ENCODE peak calls at places on chromosomes 2 and 18, in four cellular contexts. A is endodermal cell, E is AG04450, H is body of pancreas. V is an unnamed sample. For H3K27me3 and H3K9me3, the result is how much of the 10 kb centered on the place peaks cover.

GRCh38 chr2:106956416-106956815 is 70.4 kb upstream of the ST6GAL2 start:
- DNase-seq in H (no peak), A (no peak), E (no peak), V (no peak)

GRCh38 chr18:8684577-8684976 is 20.8 kb upstream of the MTCL1 start:
- DNase-seq in E (no peak), H (no peak), A (no peak), V (no peak)

GRCh38 chr2:73232471-73233153 is 427 bp downstream of the PRADC1 start:
- DNase-seq in H (peak), A (peak), E (no peak), V (no peak)

GRCh38 chr2:142946941-142947340 is 69.5 kb downstream of the KYNU start:
- DNase-seq in E (no peak), A (no peak), H (no peak), V (no peak)

GRCh38 chr2:199444749-199445148 is 13.0 kb downstream of the SATB2 start:
- DNase-seq in E (no peak), A (no peak), H (no peak), V (no peak)

GRCh38 chr2:29056452-29056851 is 17.9 kb downstream of the PCARE start:
- DNase-seq in H (no peak), A (no peak), E (no peak), V (no peak)

GRCh38 chr2:220585241-220585640 is 957.8 kb downstream of the SLC4A3 start:
- DNase-seq in A (no peak), E (no peak), H (no peak), V (no peak)

GRCh38 chr2:70607121-70607551 is 53.5 kb upstream of the TGFA start:
- DNase-seq in E (no peak), H (no peak), A (no peak), V (no peak)

GRCh38 chr2:73243884-73244570 is 9.9 kb downstream of the CCT7 start:
- DNase-seq in H (no peak), E (no peak), A (peak), V (no peak)

GRCh38 chr18:79781331-79781941 is 16.3 kb upstream of the KCNG2 start:
- DNase-seq in A (peak), H (no peak), E (no peak), V (no peak)

GRCh38 chr2:48471048-48471474 is 58.9 kb upstream of the STON1 start:
- DNase-seq in E (no peak), A (no peak), H (no peak), V (no peak)

GRCh38 chr2:65728477-65729180 is 296.2 kb upstream of the SPRED2 start:
- DNase-seq in E (no peak), H (peak), A (no peak), V (no peak)

GRCh38 chr2:70668432-70668831 is 99.6 kb downstream of the ADD2 start:
- DNase-seq in H (no peak), A (peak), E (no peak), V (no peak)

GRCh38 chr2:63699549-63699839 is 110.7 kb downstream of the MDH1 start:
- DNase-seq in E (no peak), A (no peak), H (no peak), V (no peak)

GRCh38 chr2:69988086-69988635 is 26.7 kb upstream of the ASPRV1 start:
- DNase-seq in E (no peak), H (no peak), A (no peak), V (no peak)

GRCh38 chr2:219022616-219023015 is 18.7 kb downstream of the CFAP65 start:
- DNase-seq in E (no peak), A (no peak), H (no peak), V (no peak)

GRCh38 chr2:160666019-160666676 is 172.5 kb upstream of the RBMS1 start:
- DNase-seq in A (no peak), H (no peak), E (peak), V (no peak)

GRCh38 chr2:68487773-68488355 is 20.5 kb downstream of the APLF start:
- DNase-seq in E (no peak), A (no peak), H (no peak), V (no peak)

GRCh38 chr2:161141033-161141432 is 19.2 kb upstream of the TANK start:
- DNase-seq in E (no peak), A (no peak), H (no peak), V (no peak)

GRCh38 chr2:67277450-67277849 is 119.7 kb upstream of the ETAA1 start:
- DNase-seq in A (peak), H (peak), E (no peak), V (no peak)

GRCh38 chr2:187091664-187092063 is 242.7 kb upstream of the ZSWIM2 start:
- DNase-seq in E (no peak), H (no peak), A (no peak), V (no peak)

GRCh38 chr18:4125246-4125938 is 329.7 kb downstream of the DLGAP1 start:
- DNase-seq in E (no peak), A (peak), H (no peak), V (peak)

GRCh38 chr2:43751476-43751875 is 22.4 kb upstream of the DYNC2LI1 start:
- DNase-seq in E (no peak), H (no peak), A (no peak), V (no peak)

GRCh38 chr2:231800493-231801091 is 14.3 kb downstream of the COPS7B start:
- DNase-seq in E (no peak), H (peak), A (peak), V (peak)

GRCh38 chr18:56257215-56257614 is 381.2 kb downstream of the TXNL1 start:
- DNase-seq in H (no peak), A (no peak), E (peak), V (no peak)

GRCh38 chr2:182672471-182673165 is 43.4 kb upstream of the DNAJC10 start:
- DNase-seq in H (peak), E (no peak), A (no peak), V (no peak)

GRCh38 chr2:17043173-17043572 is 377.5 kb upstream of the CYRIA start:
- DNase-seq in E (peak), A (no peak), H (no peak), V (no peak)

DNA sequence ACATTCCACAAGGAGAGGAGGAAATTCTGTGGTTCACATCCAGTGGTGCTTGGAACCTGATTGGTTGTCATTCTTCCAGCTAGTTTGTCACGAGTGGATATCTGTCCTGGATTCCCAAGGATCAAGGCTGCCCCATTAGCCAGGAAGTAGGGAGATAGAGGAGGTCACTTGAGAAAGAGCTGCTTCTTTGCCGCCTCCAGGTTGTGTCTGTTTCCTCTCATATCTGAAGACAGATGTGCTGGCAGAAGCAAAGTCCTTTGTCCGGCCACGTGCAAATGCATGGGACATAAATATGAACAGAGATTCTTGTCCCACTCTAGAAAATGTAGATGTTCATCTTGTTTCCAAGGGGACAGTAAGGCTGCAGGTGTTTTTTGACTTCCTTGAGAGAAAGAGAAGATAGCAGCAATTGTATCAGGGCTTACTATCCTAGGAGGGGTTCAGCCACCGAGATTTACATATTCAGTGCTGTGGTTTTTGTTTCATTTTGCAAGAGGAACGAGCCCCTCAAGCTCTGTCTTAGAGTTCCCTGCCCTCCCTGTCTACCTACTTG is 174.4 kb downstream of the RPIA start:
- DNase-seq in A (no peak), H (no peak), E (no peak), V (no peak)
- H3K27me3 ChIP-seq in A (under half), H (under half), E (under half), V (under half)

DNA sequence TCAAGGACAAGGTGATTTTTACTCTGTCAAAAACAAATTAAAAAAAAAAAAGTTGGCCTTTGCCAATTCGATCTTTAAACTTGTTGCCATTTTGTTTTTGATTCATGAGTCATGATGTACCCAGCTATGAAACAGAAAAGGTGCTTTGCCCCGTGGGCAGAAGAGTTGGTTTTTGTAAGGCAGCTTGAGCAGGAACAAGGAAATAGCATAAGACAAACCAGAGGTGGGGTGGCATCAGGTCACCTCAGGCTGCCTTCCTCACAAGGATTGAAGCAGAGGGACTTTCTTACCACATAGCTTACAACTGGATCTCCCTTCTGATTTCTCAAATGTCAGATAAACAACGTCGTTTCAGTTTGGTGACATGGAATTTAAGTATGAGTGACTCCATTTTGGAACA is 123.8 kb downstream of the ARL4C start:
- DNase-seq in E (no peak), A (no peak), H (no peak), V (no peak)
- H3K4me3 ChIP-seq in E (no peak), A (no peak), H (no peak), V (no peak)

DNA sequence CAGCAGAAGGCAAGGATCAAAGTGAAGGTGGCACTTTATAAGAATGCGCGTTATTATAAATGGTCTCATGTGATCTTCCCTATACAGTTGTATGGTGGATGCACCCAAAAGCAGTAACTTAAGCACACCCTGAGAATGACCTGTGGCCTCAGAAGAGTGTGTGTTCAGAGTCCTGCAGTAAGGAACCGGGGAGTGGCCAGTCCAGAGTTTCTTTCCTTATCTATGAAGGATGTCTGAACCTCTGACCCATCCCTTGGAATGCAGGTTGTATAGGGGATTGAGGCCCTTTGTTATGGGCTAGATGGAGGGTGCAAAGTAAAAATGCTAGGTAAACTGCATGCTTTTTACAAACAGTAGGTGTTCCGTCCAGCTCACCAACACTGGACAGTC is 43.6 kb upstream of the ANKRD44 start:
- DNase-seq in E (no peak), A (no peak), H (no peak), V (no peak)
- H3K9me3 ChIP-seq in E (under half), A (under half), H (under half), V (under half)

GRCh38 chr2:121030523-121030922 is 254.5 kb downstream of the TFCP2L1 start:
- DNase-seq in H (no peak), E (no peak), A (no peak), V (no peak)
- H3K27me3 ChIP-seq in H (under half), E (half or more), A (half or more), V (under half)

GRCh38 chr2:222860740-222861410 is at the start of gene ACSL3:
- DNase-seq in E (peak), H (peak), A (peak), V (peak)
- H3K4me3 ChIP-seq in E (peak), H (peak), A (peak), V (peak)

DNA sequence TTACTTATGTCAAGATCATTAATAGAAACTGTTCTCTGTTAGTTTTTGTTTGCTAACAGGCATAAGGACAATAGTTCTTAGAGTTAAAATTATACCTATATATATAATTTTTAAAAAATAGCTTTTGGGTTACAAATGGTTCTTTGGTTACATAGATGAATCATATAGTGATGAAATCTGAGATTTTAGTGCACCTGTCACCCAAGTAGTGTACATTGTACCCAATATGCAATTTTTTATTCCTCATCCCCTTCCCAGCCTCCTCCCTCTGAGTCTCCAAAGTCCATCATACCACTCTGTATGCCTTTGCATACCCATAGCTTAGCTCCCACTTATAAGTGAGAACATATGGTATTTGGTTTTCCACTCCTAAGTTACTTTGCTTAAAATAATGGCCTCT is 26.4 kb downstream of the SLC4A1AP start:
- DNase-seq in H (no peak), A (no peak), E (no peak), V (no peak)
- H3K9me3 ChIP-seq in H (under half), A (under half), E (under half), V (under half)

DNA sequence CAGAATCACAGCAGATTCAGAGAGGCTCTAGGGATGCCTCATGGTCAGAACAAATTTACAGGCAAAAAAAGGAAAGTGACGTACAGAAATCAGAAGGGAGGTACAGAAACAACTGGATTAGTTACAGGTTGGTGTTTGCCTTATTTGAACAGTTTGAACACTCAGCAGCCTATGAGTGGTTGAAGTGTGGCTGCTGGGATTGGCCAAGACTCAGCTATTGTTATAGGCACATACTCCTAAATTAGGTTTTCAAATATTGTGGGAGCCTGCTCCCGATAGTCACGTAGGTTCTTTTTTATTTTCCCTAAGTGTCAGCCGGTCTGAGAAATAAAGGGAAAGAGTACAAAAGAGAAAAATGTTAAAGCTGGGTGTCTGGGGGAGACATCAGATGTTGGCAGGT is 8.9 kb upstream of the LIPG start:
- DNase-seq in E (no peak), H (no peak), A (peak), V (no peak)
- H3K27me3 ChIP-seq in E (under half), H (under half), A (under half), V (under half)

GRCh38 chr2:128315122-128315828 is 3.4 kb downstream of the HS6ST1 start:
- DNase-seq in E (no peak), A (peak), H (peak), V (peak)
- H3K4me3 ChIP-seq in E (peak), A (peak), H (no peak), V (no peak)

GRCh38 chr18:72235422-72235821 is 308.7 kb downstream of the CBLN2 start:
- DNase-seq in H (no peak), E (no peak), A (peak), V (no peak)

GRCh38 chr18:72232611-72233010 is 311.5 kb downstream of the CBLN2 start:
- DNase-seq in A (no peak), E (no peak), H (no peak), V (no peak)

GRCh38 chr18:72233106-72233505 is 311.0 kb downstream of the CBLN2 start:
- DNase-seq in H (no peak), A (no peak), E (no peak), V (no peak)
- H3K9me3 ChIP-seq in H (under half), A (under half), E (under half), V (under half)

DNA sequence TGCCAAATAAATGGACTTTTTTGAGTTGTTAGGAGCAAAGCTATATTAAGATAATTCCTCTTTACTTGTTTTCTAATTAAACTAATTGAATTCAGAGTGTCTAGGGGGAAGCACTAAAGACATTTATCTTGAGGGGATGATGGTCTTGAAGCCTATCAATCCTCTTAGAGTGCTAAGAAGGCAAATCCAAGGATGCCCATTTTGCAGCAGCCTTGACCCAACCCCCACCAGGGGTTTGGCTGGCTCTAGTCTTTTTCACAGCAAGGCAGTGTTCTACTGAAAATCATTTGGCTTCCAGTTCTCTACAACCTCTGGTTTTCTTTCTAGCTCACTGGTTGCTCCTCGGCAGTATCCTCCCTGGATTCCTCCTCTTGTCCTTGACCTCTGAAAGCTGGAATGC is 6.5 kb upstream of the RAX start:
- DNase-seq in E (no peak), A (no peak), H (no peak), V (no peak)
- H3K27me3 ChIP-seq in E (half or more), A (half or more), H (under half), V (under half)

V was measured in right cardiac atrium.